ENCODE peak calls at places on chromosomes 16 and 17, in eight cellular contexts. One of them, this sample, is unnamed.

GRCh38 chr17:72515291-72516065 is 394.7 kb downstream of the SOX9 start:
- DNase-seq in tibial nerve: no peak
- DNase-seq in CD8-positive, alpha-beta memory T cell: no peak
- DNase-seq in stimulated activated CD8-positive, alpha-beta memory T cell treated with anti-CD3 and anti-CD28 coated beads, Interleukin-7, amount 100 ng/mL, for 1 hour: no peak
- DNase-seq in T-helper 9 cell: no peak
- DNase-seq in SW 1271: no peak
- DNase-seq in cerebellar cortex: peak
- DNase-seq in EL: peak
- DNase-seq in this sample: peak

GRCh38 chr16:48450367-48450766 is 65.2 kb upstream of the SIAH1 start:
- DNase-seq in tibial nerve: no peak
- DNase-seq in CD8-positive, alpha-beta memory T cell: no peak
- DNase-seq in stimulated activated CD8-positive, alpha-beta memory T cell treated with anti-CD3 and anti-CD28 coated beads, Interleukin-7, amount 100 ng/mL, for 1 hour: no peak
- DNase-seq in T-helper 9 cell: no peak
- DNase-seq in SW 1271: no peak
- DNase-seq in cerebellar cortex: no peak
- DNase-seq in EL: no peak
- DNase-seq in this sample: no peak

GRCh38 chr16:60107467-60107866 is 1373.4 kb upstream of the GOT2 start:
- DNase-seq in tibial nerve: no peak
- DNase-seq in CD8-positive, alpha-beta memory T cell: no peak
- DNase-seq in stimulated activated CD8-positive, alpha-beta memory T cell treated with anti-CD3 and anti-CD28 coated beads, Interleukin-7, amount 100 ng/mL, for 1 hour: no peak
- DNase-seq in T-helper 9 cell: no peak
- DNase-seq in SW 1271: no peak
- DNase-seq in cerebellar cortex: no peak
- DNase-seq in EL: peak
- DNase-seq in this sample: no peak

GRCh38 chr17:17612085-17613022 is 20.8 kb upstream of the PEMT start:
- DNase-seq in tibial nerve: no peak
- DNase-seq in CD8-positive, alpha-beta memory T cell: no peak
- DNase-seq in stimulated activated CD8-positive, alpha-beta memory T cell treated with anti-CD3 and anti-CD28 coated beads, Interleukin-7, amount 100 ng/mL, for 1 hour: no peak
- DNase-seq in T-helper 9 cell: no peak
- DNase-seq in SW 1271: no peak
- DNase-seq in cerebellar cortex: no peak
- DNase-seq in EL: no peak
- DNase-seq in this sample: no peak

GRCh38 chr17:304461-304860 is 48.1 kb downstream of the RPH3AL start:
- DNase-seq in tibial nerve: no peak
- DNase-seq in CD8-positive, alpha-beta memory T cell: no peak
- DNase-seq in stimulated activated CD8-positive, alpha-beta memory T cell treated with anti-CD3 and anti-CD28 coated beads, Interleukin-7, amount 100 ng/mL, for 1 hour: no peak
- DNase-seq in T-helper 9 cell: no peak
- DNase-seq in SW 1271: no peak
- DNase-seq in cerebellar cortex: no peak
- DNase-seq in EL: no peak
- DNase-seq in this sample: no peak

GRCh38 chr17:70968302-70968701 is 799.0 kb downstream of the KCNJ2 start:
- DNase-seq in tibial nerve: no peak
- DNase-seq in CD8-positive, alpha-beta memory T cell: no peak
- DNase-seq in stimulated activated CD8-positive, alpha-beta memory T cell treated with anti-CD3 and anti-CD28 coated beads, Interleukin-7, amount 100 ng/mL, for 1 hour: no peak
- DNase-seq in T-helper 9 cell: no peak
- DNase-seq in SW 1271: no peak
- DNase-seq in cerebellar cortex: no peak
- DNase-seq in EL: peak
- DNase-seq in this sample: peak

GRCh38 chr17:58513913-58514794 is at the start of gene MTMR4:
- DNase-seq in tibial nerve: peak
- DNase-seq in CD8-positive, alpha-beta memory T cell: peak
- DNase-seq in stimulated activated CD8-positive, alpha-beta memory T cell treated with anti-CD3 and anti-CD28 coated beads, Interleukin-7, amount 100 ng/mL, for 1 hour: peak
- DNase-seq in T-helper 9 cell: peak
- DNase-seq in SW 1271: peak
- DNase-seq in cerebellar cortex: peak
- DNase-seq in EL: peak
- DNase-seq in this sample: peak

GRCh38 chr17:59093702-59094231 is 12.9 kb downstream of the TRIM37 start:
- DNase-seq in tibial nerve: no peak
- DNase-seq in CD8-positive, alpha-beta memory T cell: no peak
- DNase-seq in stimulated activated CD8-positive, alpha-beta memory T cell treated with anti-CD3 and anti-CD28 coated beads, Interleukin-7, amount 100 ng/mL, for 1 hour: no peak
- DNase-seq in T-helper 9 cell: no peak
- DNase-seq in SW 1271: peak
- DNase-seq in cerebellar cortex: no peak
- DNase-seq in EL: peak
- DNase-seq in this sample: peak

GRCh38 chr16:28985611-28986041 is 774 bp downstream of the LAT start:
- DNase-seq in tibial nerve: no peak
- DNase-seq in CD8-positive, alpha-beta memory T cell: no peak
- DNase-seq in stimulated activated CD8-positive, alpha-beta memory T cell treated with anti-CD3 and anti-CD28 coated beads, Interleukin-7, amount 100 ng/mL, for 1 hour: no peak
- DNase-seq in T-helper 9 cell: no peak
- DNase-seq in SW 1271: no peak
- DNase-seq in cerebellar cortex: no peak
- DNase-seq in EL: no peak
- DNase-seq in this sample: no peak

GRCh38 chr17:32445075-32445427 is 741 bp downstream of the PSMD11 start:
- DNase-seq in tibial nerve: no peak
- DNase-seq in CD8-positive, alpha-beta memory T cell: peak
- DNase-seq in stimulated activated CD8-positive, alpha-beta memory T cell treated with anti-CD3 and anti-CD28 coated beads, Interleukin-7, amount 100 ng/mL, for 1 hour: no peak
- DNase-seq in T-helper 9 cell: peak
- DNase-seq in SW 1271: no peak
- DNase-seq in cerebellar cortex: no peak
- DNase-seq in EL: peak
- DNase-seq in this sample: peak

GRCh38 chr17:35088647-35088910 is 25.1 kb upstream of the RFFL start:
- DNase-seq in tibial nerve: no peak
- DNase-seq in CD8-positive, alpha-beta memory T cell: no peak
- DNase-seq in stimulated activated CD8-positive, alpha-beta memory T cell treated with anti-CD3 and anti-CD28 coated beads, Interleukin-7, amount 100 ng/mL, for 1 hour: no peak
- DNase-seq in T-helper 9 cell: no peak
- DNase-seq in SW 1271: no peak
- DNase-seq in cerebellar cortex: no peak
- DNase-seq in EL: no peak
- DNase-seq in this sample: no peak

GRCh38 chr17:50133028-50133768 is 3.2 kb upstream of the SAMD14 start:
- DNase-seq in tibial nerve: no peak
- DNase-seq in CD8-positive, alpha-beta memory T cell: no peak
- DNase-seq in stimulated activated CD8-positive, alpha-beta memory T cell treated with anti-CD3 and anti-CD28 coated beads, Interleukin-7, amount 100 ng/mL, for 1 hour: no peak
- DNase-seq in T-helper 9 cell: no peak
- DNase-seq in SW 1271: no peak
- DNase-seq in cerebellar cortex: no peak
- DNase-seq in EL: peak
- DNase-seq in this sample: peak

GRCh38 chr16:19104591-19104990 is 9.2 kb upstream of the ITPRIPL2 start:
- DNase-seq in tibial nerve: no peak
- DNase-seq in CD8-positive, alpha-beta memory T cell: no peak
- DNase-seq in stimulated activated CD8-positive, alpha-beta memory T cell treated with anti-CD3 and anti-CD28 coated beads, Interleukin-7, amount 100 ng/mL, for 1 hour: no peak
- DNase-seq in T-helper 9 cell: no peak
- DNase-seq in SW 1271: no peak
- DNase-seq in cerebellar cortex: no peak
- DNase-seq in EL: no peak
- DNase-seq in this sample: no peak

GRCh38 chr17:57372156-57372555 is 115.8 kb downstream of the MSI2 start:
- DNase-seq in tibial nerve: no peak
- DNase-seq in CD8-positive, alpha-beta memory T cell: no peak
- DNase-seq in stimulated activated CD8-positive, alpha-beta memory T cell treated with anti-CD3 and anti-CD28 coated beads, Interleukin-7, amount 100 ng/mL, for 1 hour: no peak
- DNase-seq in T-helper 9 cell: no peak
- DNase-seq in SW 1271: no peak
- DNase-seq in cerebellar cortex: no peak
- DNase-seq in EL: peak
- DNase-seq in this sample: no peak

GRCh38 chr16:86834451-86835035 is 256.2 kb downstream of the FOXL1 start:
- DNase-seq in tibial nerve: no peak
- DNase-seq in CD8-positive, alpha-beta memory T cell: no peak
- DNase-seq in stimulated activated CD8-positive, alpha-beta memory T cell treated with anti-CD3 and anti-CD28 coated beads, Interleukin-7, amount 100 ng/mL, for 1 hour: no peak
- DNase-seq in T-helper 9 cell: no peak
- DNase-seq in SW 1271: no peak
- DNase-seq in cerebellar cortex: peak
- DNase-seq in EL: peak
- DNase-seq in this sample: peak

GRCh38 chr17:43778337-43779144 is at the start of gene DUSP3:
- DNase-seq in tibial nerve: peak
- DNase-seq in CD8-positive, alpha-beta memory T cell: peak
- DNase-seq in stimulated activated CD8-positive, alpha-beta memory T cell treated with anti-CD3 and anti-CD28 coated beads, Interleukin-7, amount 100 ng/mL, for 1 hour: peak
- DNase-seq in T-helper 9 cell: peak
- DNase-seq in SW 1271: peak
- DNase-seq in cerebellar cortex: peak
- DNase-seq in EL: peak
- DNase-seq in this sample: peak

GRCh38 chr17:57645950-57646686 is 99.0 kb downstream of the CCDC182 start:
- DNase-seq in tibial nerve: no peak
- DNase-seq in CD8-positive, alpha-beta memory T cell: no peak
- DNase-seq in stimulated activated CD8-positive, alpha-beta memory T cell treated with anti-CD3 and anti-CD28 coated beads, Interleukin-7, amount 100 ng/mL, for 1 hour: no peak
- DNase-seq in T-helper 9 cell: no peak
- DNase-seq in SW 1271: no peak
- DNase-seq in cerebellar cortex: no peak
- DNase-seq in EL: peak
- DNase-seq in this sample: no peak

GRCh38 chr17:70138309-70138865 is 30.9 kb upstream of the KCNJ2 start:
- DNase-seq in tibial nerve: no peak
- DNase-seq in CD8-positive, alpha-beta memory T cell: no peak
- DNase-seq in stimulated activated CD8-positive, alpha-beta memory T cell treated with anti-CD3 and anti-CD28 coated beads, Interleukin-7, amount 100 ng/mL, for 1 hour: no peak
- DNase-seq in T-helper 9 cell: no peak
- DNase-seq in SW 1271: no peak
- DNase-seq in cerebellar cortex: peak
- DNase-seq in EL: peak
- DNase-seq in this sample: peak

GRCh38 chr16:52496051-52496876 is 50.7 kb downstream of the TOX3 start:
- DNase-seq in tibial nerve: no peak
- DNase-seq in CD8-positive, alpha-beta memory T cell: no peak
- DNase-seq in stimulated activated CD8-positive, alpha-beta memory T cell treated with anti-CD3 and anti-CD28 coated beads, Interleukin-7, amount 100 ng/mL, for 1 hour: no peak
- DNase-seq in T-helper 9 cell: no peak
- DNase-seq in SW 1271: no peak
- DNase-seq in cerebellar cortex: no peak
- DNase-seq in EL: no peak
- DNase-seq in this sample: no peak

This sample was measured in AG08396.